ENCODE peak calls at places on chromosomes 11 and 22, in ten cellular contexts. U, R, C, P, S, X, D, T, M and W are unnamed samples.

GRCh38 chr11:66845143-66845875 is 2.1 kb downstream of the RCE1 start:
- DNase-seq in P (no peak), D (no peak), M (no peak), T (no peak), S (no peak), U (no peak), R (no peak), X (no peak), C (no peak), W (no peak)

GRCh38 chr22:30169002-30169401 is 77.6 kb downstream of the LIF start:
- DNase-seq in T (no peak), X (no peak), P (no peak), C (no peak), M (no peak), U (no peak), R (no peak), D (no peak), S (no peak), W (no peak)

GRCh38 chr11:824292-824880 is 3.3 kb upstream of the CRACR2B start:
- DNase-seq in C (no peak), U (no peak), R (no peak), X (no peak), D (no peak), M (no peak), S (no peak), P (no peak), T (no peak), W (no peak)

GRCh38 chr11:109865558-109866186 is 227.5 kb upstream of the ZC3H12C start:
- DNase-seq in S (peak), T (no peak), M (no peak), R (no peak), C (no peak), P (no peak), D (no peak), U (no peak), X (no peak), W (no peak)

GRCh38 chr11:123330948-123331347 is 99.1 kb upstream of the GRAMD1B start:
- DNase-seq in C (no peak), S (no peak), D (no peak), X (no peak), R (no peak), T (no peak), U (no peak), P (no peak), M (no peak), W (no peak)

GRCh38 chr22:28911777-28912669 is 28.7 kb downstream of the ZNRF3 start:
- DNase-seq in C (peak), M (no peak), P (no peak), U (no peak), R (peak), D (no peak), T (no peak), X (no peak), S (no peak), W (peak)

GRCh38 chr11:92794783-92795182 is 174.7 kb upstream of the MTNR1B start:
- DNase-seq in X (no peak), S (no peak), M (no peak), U (no peak), T (no peak), D (no peak), C (no peak), R (no peak), P (no peak), W (no peak)

GRCh38 chr11:45173064-45173463 is 26.6 kb downstream of the PRDM11 start:
- DNase-seq in U (no peak), P (no peak), D (no peak), R (no peak), M (no peak), X (no peak), S (no peak), C (no peak), T (no peak), W (no peak)

GRCh38 chr11:61860054-61860903 is 31.1 kb downstream of the FADS3 start:
- DNase-seq in P (no peak), U (no peak), S (no peak), X (no peak), T (no peak), R (no peak), M (no peak), D (no peak), C (peak), W (no peak)

GRCh38 chr11:105432241-105432995 is 177.5 kb upstream of the GRIA4 start:
- DNase-seq in D (no peak), M (no peak), R (no peak), S (no peak), P (no peak), U (no peak), C (peak), X (no peak), T (no peak), W (no peak)

GRCh38 chr11:9137293-9138132 is 46.1 kb upstream of the SCUBE2 start:
- DNase-seq in S (no peak), D (peak), C (peak), T (peak), U (peak), X (peak), R (peak), P (peak), M (peak), W (peak)

GRCh38 chr22:49995059-49995412 is 17.5 kb downstream of the IL17REL start:
- DNase-seq in R (no peak), S (no peak), M (no peak), U (no peak), D (no peak), P (no peak), C (no peak), X (no peak), T (no peak), W (no peak)

GRCh38 chr11:72814831-72815618 is 814 bp downstream of the ATG16L2 start:
- DNase-seq in U (peak), M (peak), X (no peak), P (peak), R (peak), D (peak), C (no peak), T (no peak), S (peak), W (peak)

GRCh38 chr22:38139901-38140300 is 29.4 kb upstream of the BAIAP2L2 start:
- DNase-seq in C (no peak), R (no peak), X (no peak), D (no peak), M (no peak), T (no peak), S (no peak), U (no peak), P (no peak), W (no peak)

GRCh38 chr11:92306966-92307504 is 82.4 kb downstream of the FAT3 start:
- DNase-seq in T (no peak), S (no peak), P (no peak), D (no peak), M (no peak), X (no peak), R (no peak), C (no peak), U (no peak), W (no peak)

GRCh38 chr11:118258410-118258809 is 5.7 kb downstream of the MPZL2 start:
- DNase-seq in X (no peak), R (no peak), S (no peak), C (no peak), M (no peak), U (no peak), P (no peak), D (no peak), T (no peak), W (no peak)

GRCh38 chr11:26621147-26621546 is 49.1 kb upstream of the MUC15 start:
- DNase-seq in R (peak), S (no peak), U (no peak), P (no peak), T (no peak), D (no peak), X (no peak), C (peak), M (no peak), W (peak)

GRCh38 chr11:22433066-22433450 is 94.9 kb downstream of the SLC17A6 start:
- DNase-seq in C (no peak), S (no peak), U (no peak), M (no peak), X (no peak), R (peak), P (no peak), D (no peak), T (no peak), W (peak)

GRCh38 chr11:120385110-120385509 is 48.9 kb downstream of the ARHGEF12 start:
- DNase-seq in C (peak), X (no peak), P (no peak), M (no peak), S (no peak), U (no peak), R (no peak), D (no peak), T (no peak), W (no peak)

GRCh38 chr22:31253949-31254348 is 38.3 kb downstream of the PIK3IP1 start:
- DNase-seq in X (no peak), T (no peak), P (no peak), M (no peak), C (no peak), R (no peak), D (no peak), U (no peak), S (no peak), W (no peak)

GRCh38 chr22:37569921-37570660 is 9.8 kb downstream of the LGALS2 start:
- DNase-seq in T (no peak), C (no peak), M (no peak), S (no peak), X (no peak), U (no peak), P (no peak), D (no peak), R (no peak), W (no peak)

GRCh38 chr22:35119494-35119893 is 53.5 kb downstream of the ISX start:
- DNase-seq in R (no peak), S (no peak), T (no peak), P (no peak), M (no peak), C (no peak), U (no peak), X (no peak), D (no peak), W (no peak)

GRCh38 chr11:280762-281485 is 2.7 kb downstream of the NLRP6 start:
- DNase-seq in U (no peak), S (peak), T (no peak), M (no peak), P (peak), X (no peak), D (peak), R (peak), C (no peak), W (no peak)

GRCh38 chr11:44315947-44316387 is 6.0 kb upstream of the ALX4 start:
- DNase-seq in D (no peak), X (no peak), R (peak), T (no peak), M (no peak), S (no peak), U (no peak), P (no peak), C (no peak), W (peak)

GRCh38 chr11:118607401-118608267 is at the start of gene PHLDB1:
- DNase-seq in M (peak), T (no peak), X (peak), C (peak), S (peak), D (peak), U (no peak), R (peak), P (peak), W (peak)

GRCh38 chr22:25823276-25823675 is 81.3 kb downstream of the MYO18B start:
- DNase-seq in D (no peak), S (peak), R (no peak), U (no peak), T (no peak), M (no peak), P (no peak), C (no peak), X (no peak), W (no peak)

GRCh38 chr22:16914006-16914405 is 88.8 kb upstream of the XKR3 start:
- DNase-seq in P (no peak), S (no peak), R (no peak), D (no peak), M (no peak), C (no peak), X (no peak), T (no peak), U (no peak), W (no peak)

GRCh38 chr11:86089659-86090058 is 20.8 kb upstream of the PICALM start:
- DNase-seq in T (no peak), D (no peak), S (no peak), U (no peak), P (no peak), R (peak), X (no peak), C (peak), M (no peak), W (peak)

GRCh38 chr11:117565709-117566108 is 231.3 kb downstream of the DSCAML1 start:
- DNase-seq in P (no peak), D (no peak), U (no peak), C (no peak), R (no peak), X (no peak), M (no peak), T (no peak), S (no peak), W (no peak)

GRCh38 chr22:25160120-25160996 is 39.3 kb upstream of the CRYBB3 start:
- DNase-seq in D (no peak), S (peak), M (no peak), C (no peak), P (no peak), R (no peak), U (no peak), X (no peak), T (no peak), W (no peak)

GRCh38 chr11:3617990-3618389 is 23.8 kb downstream of the ART5 start:
- DNase-seq in R (no peak), P (no peak), X (no peak), T (no peak), S (peak), M (no peak), D (no peak), U (no peak), C (no peak), W (no peak)

GRCh38 chr22:25956801-25957200 is 212.5 kb upstream of the SEZ6L start:
- DNase-seq in R (no peak), C (no peak), S (no peak), D (no peak), P (no peak), U (no peak), M (no peak), X (no peak), T (no peak), W (no peak)

GRCh38 chr11:29282088-29282487 is 734.7 kb downstream of the KCNA4 start:
- DNase-seq in U (no peak), D (no peak), C (peak), R (peak), X (no peak), T (no peak), S (no peak), M (no peak), P (no peak), W (peak)

GRCh38 chr22:27990879-27991278 is 71.8 kb upstream of the PITPNB start:
- DNase-seq in X (no peak), M (no peak), S (peak), T (no peak), U (no peak), R (peak), P (no peak), C (no peak), D (no peak), W (no peak)

GRCh38 chr11:48307760-48308386 is 1.9 kb downstream of the OR4S1 start:
- DNase-seq in M (peak), C (peak), D (peak), T (no peak), U (no peak), P (peak), X (peak), R (peak), S (no peak), W (peak)

GRCh38 chr11:118050208-118050891 is 26.5 kb upstream of the TMPRSS4 start:
- DNase-seq in C (no peak), X (no peak), U (no peak), S (no peak), M (no peak), R (no peak), T (no peak), D (no peak), P (no peak), W (no peak)

GRCh38 chr11:9858822-9859221 is 194.9 kb downstream of the SWAP70 start:
- DNase-seq in P (no peak), C (no peak), D (no peak), U (no peak), X (no peak), T (no peak), R (peak), M (no peak), S (no peak), W (no peak)

GRCh38 chr11:7893792-7894191 is 37.3 kb downstream of the OR10A6 start:
- DNase-seq in X (no peak), T (no peak), S (no peak), C (no peak), D (no peak), M (no peak), U (no peak), P (no peak), R (no peak), W (no peak)

GRCh38 chr11:33334627-33335026 is 77.4 kb downstream of the HIPK3 start:
- DNase-seq in C (no peak), U (no peak), S (no peak), X (no peak), D (no peak), T (no peak), M (no peak), P (no peak), R (peak), W (no peak)